ENCODE peak calls at places on chromosomes 4 and X, in eight cellular contexts. One of them, this sample, is unnamed.
A peak's percentile ranks its signal among the peaks of the same experiment; 100 is the strongest.

GRCh38 chrX:118520858-118521206 is 25.2 kb downstream of the DOCK11 start:
- DNase-seq in hypothalamus: no peak
- DNase-seq in LHCN-M2: no peak
- DNase-seq in AG09309: no peak
- DNase-seq in fibroblast of lung: peak; percentile 60
- DNase-seq in sciatic nerve: no peak
- DNase-seq in activated CD4-positive, alpha-beta T cell treated with anti-CD3 and anti-CD28 coated beads for 24 hours: no peak
- DNase-seq in fibroblast of pulmonary artery: no peak
- DNase-seq in this sample: no peak

GRCh38 chr4:86816463-86817107 is 32.6 kb downstream of the SLC10A6 start:
- DNase-seq in fibroblast of lung: no peak
- DNase-seq in hypothalamus: no peak
- DNase-seq in fibroblast of pulmonary artery: no peak
- DNase-seq in LHCN-M2: no peak
- DNase-seq in AG09309: peak; percentile 63
- DNase-seq in sciatic nerve: peak; percentile 74
- DNase-seq in activated CD4-positive, alpha-beta T cell treated with anti-CD3 and anti-CD28 coated beads for 24 hours: no peak
- DNase-seq in this sample: no peak

GRCh38 chr4:100340534-100341364 is 150.5 kb upstream of the DDIT4L start:
- DNase-seq in fibroblast of lung: peak; percentile 56
- DNase-seq in sciatic nerve: no peak
- DNase-seq in hypothalamus: no peak
- DNase-seq in activated CD4-positive, alpha-beta T cell treated with anti-CD3 and anti-CD28 coated beads for 24 hours: no peak
- DNase-seq in AG09309: peak; percentile 33
- DNase-seq in fibroblast of pulmonary artery: peak; percentile 51
- DNase-seq in LHCN-M2: peak; percentile 36
- DNase-seq in this sample: no peak

GRCh38 chr4:105715692-105716278 is 7.2 kb downstream of the GSTCD start:
- DNase-seq in activated CD4-positive, alpha-beta T cell treated with anti-CD3 and anti-CD28 coated beads for 24 hours: no peak
- DNase-seq in AG09309: no peak
- DNase-seq in hypothalamus: no peak
- DNase-seq in LHCN-M2: peak; percentile 57
- DNase-seq in fibroblast of pulmonary artery: peak; percentile 69
- DNase-seq in fibroblast of lung: peak; percentile 27
- DNase-seq in sciatic nerve: no peak
- DNase-seq in this sample: no peak

GRCh38 chr4:71194454-71194853 is 144.4 kb upstream of the SLC4A4 start:
- DNase-seq in hypothalamus: no peak
- DNase-seq in fibroblast of lung: no peak
- DNase-seq in sciatic nerve: no peak
- DNase-seq in AG09309: no peak
- DNase-seq in activated CD4-positive, alpha-beta T cell treated with anti-CD3 and anti-CD28 coated beads for 24 hours: no peak
- DNase-seq in LHCN-M2: no peak
- DNase-seq in fibroblast of pulmonary artery: no peak
- DNase-seq in this sample: no peak

GRCh38 chr4:74934822-74935326 is 2.0 kb downstream of the PARM1 start:
- DNase-seq in AG09309: no peak
- DNase-seq in LHCN-M2: no peak
- DNase-seq in fibroblast of pulmonary artery: no peak
- DNase-seq in fibroblast of lung: no peak
- DNase-seq in hypothalamus: no peak
- DNase-seq in activated CD4-positive, alpha-beta T cell treated with anti-CD3 and anti-CD28 coated beads for 24 hours: no peak
- DNase-seq in sciatic nerve: no peak
- DNase-seq in this sample: no peak

GRCh38 chr4:153142700-153143438 is 61.4 kb upstream of the TRIM2 start:
- DNase-seq in LHCN-M2: peak; percentile 67
- DNase-seq in hypothalamus: peak; percentile 68
- DNase-seq in activated CD4-positive, alpha-beta T cell treated with anti-CD3 and anti-CD28 coated beads for 24 hours: peak; percentile 25
- DNase-seq in fibroblast of pulmonary artery: peak; percentile 80
- DNase-seq in fibroblast of lung: peak; percentile 61
- DNase-seq in sciatic nerve: peak; percentile 83
- DNase-seq in AG09309: no peak
- DNase-seq in this sample: peak; percentile 80

GRCh38 chrX:152619897-152620296 is 17.8 kb upstream of the GABRQ start:
- DNase-seq in LHCN-M2: no peak
- DNase-seq in sciatic nerve: no peak
- DNase-seq in activated CD4-positive, alpha-beta T cell treated with anti-CD3 and anti-CD28 coated beads for 24 hours: no peak
- DNase-seq in fibroblast of pulmonary artery: no peak
- DNase-seq in AG09309: no peak
- DNase-seq in fibroblast of lung: peak; percentile 36
- DNase-seq in hypothalamus: no peak
- DNase-seq in this sample: no peak

GRCh38 chr4:83128235-83128929 is 13.9 kb upstream of the PLAC8 start:
- DNase-seq in LHCN-M2: peak; percentile 90
- DNase-seq in sciatic nerve: no peak
- DNase-seq in fibroblast of pulmonary artery: peak; percentile 89
- DNase-seq in fibroblast of lung: peak; percentile 89
- DNase-seq in hypothalamus: no peak
- DNase-seq in activated CD4-positive, alpha-beta T cell treated with anti-CD3 and anti-CD28 coated beads for 24 hours: no peak
- DNase-seq in AG09309: peak; percentile 85
- DNase-seq in this sample: no peak

GRCh38 chr4:47733506-47733905 is 104.4 kb downstream of the CORIN start:
- DNase-seq in sciatic nerve: no peak
- DNase-seq in fibroblast of lung: no peak
- DNase-seq in AG09309: no peak
- DNase-seq in activated CD4-positive, alpha-beta T cell treated with anti-CD3 and anti-CD28 coated beads for 24 hours: no peak
- DNase-seq in fibroblast of pulmonary artery: no peak
- DNase-seq in LHCN-M2: peak; percentile 19
- DNase-seq in hypothalamus: no peak
- DNase-seq in this sample: no peak

GRCh38 chr4:189792819-189793618 is 147.7 kb upstream of the FRG1 start:
- DNase-seq in fibroblast of pulmonary artery: peak; percentile 64
- DNase-seq in hypothalamus: peak; percentile 50
- DNase-seq in LHCN-M2: peak; percentile 52
- DNase-seq in sciatic nerve: peak; percentile 83
- DNase-seq in fibroblast of lung: peak; percentile 29
- DNase-seq in AG09309: peak; percentile 11
- DNase-seq in activated CD4-positive, alpha-beta T cell treated with anti-CD3 and anti-CD28 coated beads for 24 hours: peak; percentile 28
- DNase-seq in this sample: peak; percentile 79

This sample was measured in upper lobe of right lung.